ENCODE peak calls at places on chromosomes 6 and 20, in eight cellular contexts. X is adipocyte, H is mammary epithelial cell, G is endothelial cell of umbilical vein, I is fibroblast of lung, Y is Karpas-422, F is colonic mucosa, E is HCT116. P is an unnamed sample.

GRCh38 chr6:39791311-39791710 is 865 bp upstream of the DAAM2 start:
- DNase-seq in G (no peak), Y (no peak), F (no peak), I (peak; percentile 35), H (no peak), X (peak; percentile 55), E (no peak), P (no peak)

GRCh38 chr6:170451762-170452651 is 101.1 kb downstream of the PSMB1 start:
- DNase-seq in Y (no peak), X (no peak), H (no peak), I (no peak), E (no peak), F (no peak), G (no peak), P (no peak)

GRCh38 chr6:106886922-106887797 is 87.4 kb downstream of the CD24 start:
- DNase-seq in E (no peak), X (no peak), I (no peak), Y (no peak), F (no peak), G (no peak), H (no peak), P (peak; percentile 35)

GRCh38 chr6:147297124-147297523 is 92.9 kb downstream of the STXBP5 start:
- DNase-seq in E (no peak), X (no peak), I (no peak), G (no peak), Y (no peak), H (no peak), F (no peak), P (no peak)

GRCh38 chr6:40961831-40962230 is 77.2 kb downstream of the UNC5CL start:
- DNase-seq in E (no peak), I (no peak), H (no peak), Y (no peak), F (no peak), X (no peak), G (no peak), P (no peak)

GRCh38 chr6:56902551-56903464 is 52.1 kb upstream of the BEND6 start:
- DNase-seq in F (peak; percentile 30), Y (peak; percentile 78), G (peak; percentile 49), H (peak; percentile 31), I (peak; percentile 79), E (no peak), X (peak; percentile 86), P (peak; percentile 72)

GRCh38 chr6:170160628-170161611 is 130.0 kb downstream of the DLL1 start:
- DNase-seq in E (no peak), I (no peak), G (no peak), F (no peak), Y (no peak), X (no peak), H (no peak), P (no peak)

GRCh38 chr6:84568971-84569370 is 195.4 kb downstream of the TBX18 start:
- DNase-seq in G (peak; percentile 64), H (peak; percentile 14), I (peak; percentile 79), Y (peak; percentile 47), E (peak; percentile 10), F (no peak), X (peak; percentile 60), P (peak; percentile 34)

GRCh38 chr6:136609878-136610706 is 59.9 kb upstream of the MAP7 start:
- DNase-seq in E (peak; percentile 98), G (peak; percentile 98), Y (no peak), X (peak; percentile 95), F (peak; percentile 82), I (peak; percentile 100), H (peak; percentile 99), P (peak; percentile 96)

GRCh38 chr6:96212076-96212475 is 196.3 kb downstream of the FUT9 start:
- DNase-seq in X (no peak), H (no peak), F (no peak), I (no peak), E (no peak), Y (no peak), G (no peak), P (no peak)

GRCh38 chr6:133817460-133818047 is 71.4 kb upstream of the TCF21 start:
- DNase-seq in H (no peak), G (no peak), Y (peak; percentile 84), E (peak; percentile 8), X (no peak), F (peak; percentile 40), I (no peak), P (peak; percentile 16)

GRCh38 chr20:44700306-44700705 is 14.9 kb upstream of the CCN5 start:
- DNase-seq in F (no peak), Y (no peak), X (no peak), H (no peak), G (no peak), I (no peak), E (no peak), P (no peak)

GRCh38 chr6:166415306-166415705 is 32.6 kb upstream of the MPC1 start:
- DNase-seq in F (no peak), Y (no peak), E (no peak), G (no peak), I (no peak), H (no peak), X (no peak), P (no peak)

GRCh38 chr6:98142839-98143238 is 691.5 kb upstream of the POU3F2 start:
- DNase-seq in H (no peak), Y (no peak), F (no peak), G (no peak), E (no peak), X (no peak), I (no peak), P (no peak)

GRCh38 chr6:41966961-41967311 is 25.3 kb upstream of the CCND3 start:
- DNase-seq in Y (no peak), G (peak; percentile 76), X (peak; percentile 41), E (peak; percentile 80), F (no peak), I (peak; percentile 13), H (peak; percentile 77), P (peak; percentile 71)

GRCh38 chr6:132687306-132687705 is 26.5 kb downstream of the VNN1 start:
- DNase-seq in G (peak; percentile 16), H (peak; percentile 84), X (no peak), Y (no peak), E (peak; percentile 4), F (no peak), I (no peak), P (peak; percentile 80)

GRCh38 chr20:13819885-13820645 is 35.2 kb downstream of the NDUFAF5 start:
- DNase-seq in Y (peak; percentile 86), G (peak; percentile 60), I (peak; percentile 49), X (peak; percentile 79), H (peak; percentile 74), F (peak; percentile 29), E (peak; percentile 42), P (peak; percentile 95)

GRCh38 chr6:116087437-116088027 is 13.1 kb upstream of the NT5DC1 start:
- DNase-seq in F (no peak), H (peak; percentile 84), Y (no peak), I (peak; percentile 39), X (peak; percentile 80), E (no peak), G (no peak), P (peak; percentile 35)

GRCh38 chr6:142850653-142851434 is 94.1 kb downstream of the HIVEP2 start:
- DNase-seq in E (no peak), G (peak; percentile 59), F (no peak), I (no peak), Y (no peak), X (peak; percentile 45), H (peak; percentile 37), P (peak; percentile 39)

GRCh38 chr6:156509496-156509895 is 267.7 kb upstream of the ARID1B start:
- DNase-seq in Y (no peak), H (no peak), G (no peak), X (no peak), F (no peak), E (no peak), I (no peak), P (no peak)

GRCh38 chr20:37907330-37907676 is 4.4 kb downstream of the VSTM2L start:
- DNase-seq in E (no peak), I (no peak), F (no peak), X (no peak), G (no peak), Y (no peak), H (no peak), P (no peak)

GRCh38 chr20:57795977-57796560 is 86.3 kb upstream of the PMEPA1 start:
- DNase-seq in X (no peak), Y (no peak), F (no peak), E (no peak), G (no peak), H (no peak), I (no peak), P (no peak)

DNA sequence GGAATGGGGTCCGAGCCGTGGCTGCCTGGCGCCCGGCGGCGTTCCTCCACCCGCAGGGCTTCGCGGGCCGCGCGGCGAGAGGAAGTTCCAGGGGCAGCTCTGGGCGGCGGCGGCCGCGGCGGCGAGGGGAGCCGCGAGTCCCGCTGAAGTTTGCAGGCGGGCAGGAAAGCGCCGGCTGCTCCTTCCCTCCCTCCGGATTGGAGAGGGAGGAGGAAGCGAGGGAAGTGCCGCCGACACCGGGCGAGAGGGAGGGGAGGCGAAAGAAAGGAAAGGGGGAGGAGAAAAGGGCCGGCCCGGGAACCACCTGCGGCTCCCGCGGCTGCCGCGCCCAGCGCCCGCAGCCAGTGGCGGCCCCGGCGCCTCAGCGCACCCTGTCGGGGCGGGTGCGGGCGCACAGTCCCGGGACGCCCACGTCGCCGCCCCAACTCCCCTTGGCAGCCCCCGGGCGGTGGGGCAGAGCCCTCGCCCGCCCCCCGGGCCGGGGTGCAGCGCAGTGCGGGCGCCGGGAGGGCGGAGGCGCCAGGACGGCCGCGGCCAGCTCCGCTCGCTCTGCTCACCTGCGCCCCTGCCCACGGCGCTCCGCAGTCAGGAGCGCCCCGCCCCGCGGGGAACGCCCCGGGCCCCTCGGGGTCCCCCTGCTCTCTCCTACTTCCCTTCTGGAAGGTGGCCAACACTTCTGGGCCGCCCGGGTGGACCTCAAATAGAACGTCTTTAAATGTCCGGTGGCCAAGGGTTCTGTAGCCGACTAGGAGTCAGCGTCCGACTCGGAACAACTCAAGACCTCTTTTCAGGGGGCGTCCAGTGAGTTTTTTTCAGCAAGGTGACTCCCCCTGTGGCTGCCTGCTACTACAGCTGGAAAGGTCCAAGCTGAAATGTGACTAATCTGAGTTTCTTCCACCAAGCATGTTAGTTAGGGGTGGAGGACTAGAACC is 80.3 kb upstream of the CCDC28A start:
- DNase-seq in H (peak; percentile 88), G (peak; percentile 64), X (peak; percentile 63), F (peak; percentile 88), I (peak; percentile 66), Y (peak; percentile 53), E (peak; percentile 48), P (peak; percentile 76)
- H3K9ac ChIP-seq in H (peak overlapping the region; percentile 88), G (peak overlapping the region; percentile 66), X (peak overlapping the region; percentile 74), F (peak overlapping the region; percentile 71), I (peak overlapping the region; percentile 71), Y (peak overlapping the region; percentile 59), E (peak overlapping the region; percentile 66), P (peak overlapping the region; percentile 76)

GRCh38 chr20:47786763-47787107 is 1.5 kb upstream of the SULF2 start:
- DNase-seq in F (no peak), X (no peak), E (no peak), H (no peak), Y (no peak), G (no peak), I (no peak), P (no peak)
- H3K4me3 ChIP-seq in F (peak overlapping the region; percentile 57), X (peak overlapping the region; percentile 74), E (peak overlapping the region; percentile 59), H (peak overlapping the region; percentile 62), Y (no peak overlapping the region), G (no peak overlapping the region), I (no peak overlapping the region), P (peak overlapping the region; percentile 83)

GRCh38 chr20:24353135-24353694 is 116.2 kb upstream of the SYNDIG1 start:
- DNase-seq in E (no peak), I (no peak), Y (no peak), H (no peak), G (no peak), X (no peak), F (no peak), P (no peak)
- H3K9me3 ChIP-seq in E (no peaks in the 10 kb centered on the region), I (no peaks in the 10 kb centered on the region), Y (no peaks in the 10 kb centered on the region), H (peaks cover 3% of the 10 kb centered on the region), G (peaks cover 3% of the 10 kb centered on the region), X (no peaks in the 10 kb centered on the region), F (no peaks in the 10 kb centered on the region), P (no peaks in the 10 kb centered on the region)

GRCh38 chr6:111210074-111210729 is 122.9 kb downstream of the SLC16A10 start:
- DNase-seq in X (peak; percentile 88), H (peak; percentile 57), I (peak; percentile 71), Y (peak; percentile 83), G (peak; percentile 73), E (peak; percentile 45), F (no peak), P (peak; percentile 76)
- H3K9ac ChIP-seq in X (no peak overlapping the region), H (no peak overlapping the region), I (no peak overlapping the region), Y (no peak overlapping the region), G (no peak overlapping the region), E (no peak overlapping the region), F (no peak overlapping the region), P (no peak overlapping the region)